ENCODE peak calls at places on chromosome 3, in eight cellular contexts. Q, J, R, A, T, G, S and M are unnamed samples.

GRCh38 chr3:128166971-128167453 is 13.7 kb downstream of the EEFSEC start:
- DNase-seq in Q (no peak), J (no peak), R (no peak), A (no peak), T (no peak), G (peak; percentile 71), S (no peak), M (no peak)

GRCh38 chr3:58497074-58497473 is 5.2 kb downstream of the KCTD6 start:
- DNase-seq in Q (no peak), J (no peak), R (no peak), A (no peak), T (no peak), G (no peak), S (no peak), M (no peak)

GRCh38 chr3:129025691-129026435 is 24.8 kb downstream of the EFCC1 start:
- DNase-seq in Q (peak; percentile 89), J (peak; percentile 70), R (peak; percentile 40), A (no peak), T (no peak), G (no peak), S (no peak), M (no peak)

GRCh38 chr3:115347737-115348136 is 200.6 kb upstream of the ZBTB20 start:
- DNase-seq in Q (no peak), J (no peak), R (no peak), A (no peak), T (no peak), G (no peak), S (no peak), M (peak; percentile 44)

GRCh38 chr3:197237897-197238296 is 60.5 kb downstream of the DLG1 start:
- DNase-seq in Q (no peak), J (no peak), R (no peak), A (no peak), T (no peak), G (no peak), S (no peak), M (no peak)

GRCh38 chr3:72891053-72891855 is 3.4 kb downstream of the GXYLT2 start:
- DNase-seq in Q (peak; percentile 81), J (peak; percentile 67), R (peak; percentile 18), A (no peak), T (no peak), G (peak; percentile 46), S (peak; percentile 15), M (no peak)

GRCh38 chr3:186852994-186853393 is 10.5 kb downstream of the ADIPOQ start:
- DNase-seq in Q (no peak), J (no peak), R (no peak), A (no peak), T (no peak), G (no peak), S (no peak), M (no peak)

GRCh38 chr3:3551976-3552375 is 247.3 kb upstream of the LRRN1 start:
- DNase-seq in Q (no peak), J (no peak), R (no peak), A (no peak), T (no peak), G (no peak), S (no peak), M (no peak)

GRCh38 chr3:71584216-71585061 is 911 bp upstream of the FOXP1 start:
- DNase-seq in Q (peak; percentile 80), J (peak; percentile 68), R (peak; percentile 56), A (peak; percentile 84), T (peak; percentile 46), G (peak; percentile 68), S (peak; percentile 24), M (peak; percentile 80)

GRCh38 chr3:128006061-128006470 is 46.2 kb upstream of the SEC61A1 start:
- DNase-seq in Q (no peak), J (peak; percentile 58), R (no peak), A (no peak), T (no peak), G (no peak), S (no peak), M (no peak)

GRCh38 chr3:30604566-30604965 is 1.8 kb upstream of the TGFBR2 start:
- DNase-seq in Q (no peak), J (no peak), R (no peak), A (no peak), T (no peak), G (no peak), S (no peak), M (no peak)

GRCh38 chr3:127238602-127239001 is 45.7 kb downstream of the PRR23E start:
- DNase-seq in Q (no peak), J (no peak), R (no peak), A (no peak), T (no peak), G (no peak), S (no peak), M (no peak)

GRCh38 chr3:122014741-122015140 is 7.3 kb downstream of the ILDR1 start:
- DNase-seq in Q (no peak), J (no peak), R (no peak), A (no peak), T (no peak), G (no peak), S (no peak), M (no peak)

GRCh38 chr3:135145581-135145980 is 350.5 kb downstream of the EPHB1 start:
- DNase-seq in Q (no peak), J (no peak), R (no peak), A (no peak), T (no peak), G (no peak), S (no peak), M (no peak)

GRCh38 chr3:188220097-188220788 is 66.3 kb downstream of the LPP start:
- DNase-seq in Q (peak; percentile 80), J (no peak), R (no peak), A (no peak), T (no peak), G (no peak), S (no peak), M (no peak)

GRCh38 chr3:122513386-122514122 is 1.2 kb downstream of the KPNA1 start:
- DNase-seq in Q (no peak), J (no peak), R (no peak), A (no peak), T (no peak), G (no peak), S (no peak), M (no peak)

GRCh38 chr3:11717301-11717700 is 73.6 kb upstream of the VGLL4 start:
- DNase-seq in Q (no peak), J (no peak), R (no peak), A (no peak), T (no peak), G (no peak), S (no peak), M (peak; percentile 39)

GRCh38 chr3:172273378-172273777 is 174.9 kb downstream of the GHSR start:
- DNase-seq in Q (no peak), J (no peak), R (no peak), A (no peak), T (no peak), G (no peak), S (no peak), M (no peak)

GRCh38 chr3:182726258-182727142 is 66.8 kb upstream of the ATP11B start:
- DNase-seq in Q (no peak), J (no peak), R (peak; percentile 61), A (no peak), T (no peak), G (no peak), S (no peak), M (no peak)

GRCh38 chr3:60588806-60589205 is 662.4 kb downstream of the FHIT start:
- DNase-seq in Q (no peak), J (no peak), R (no peak), A (no peak), T (no peak), G (no peak), S (no peak), M (no peak)

GRCh38 chr3:106482436-106482835 is 613.6 kb upstream of the CBLB start:
- DNase-seq in Q (no peak), J (no peak), R (no peak), A (no peak), T (no peak), G (no peak), S (no peak), M (no peak)

GRCh38 chr3:31092748-31093607 is 198.5 kb upstream of the GADL1 start:
- DNase-seq in Q (no peak), J (no peak), R (no peak), A (no peak), T (no peak), G (no peak), S (no peak), M (peak; percentile 59)

GRCh38 chr3:165502707-165503106 is 306.5 kb upstream of the SLITRK3 start:
- DNase-seq in Q (no peak), J (no peak), R (no peak), A (no peak), T (no peak), G (no peak), S (no peak), M (no peak)

GRCh38 chr3:171696805-171697204 is 113.5 kb downstream of the PLD1 start:
- DNase-seq in Q (no peak), J (no peak), R (no peak), A (no peak), T (no peak), G (no peak), S (no peak), M (no peak)

GRCh38 chr3:77039606-77040553 is at the start of gene ROBO2:
- DNase-seq in Q (peak; percentile 69), J (peak; percentile 66), R (peak; percentile 10), A (peak; percentile 75), T (peak; percentile 22), G (no peak), S (peak; percentile 16), M (no peak)

GRCh38 chr3:24510030-24510648 is 15.5 kb upstream of the THRB start:
- DNase-seq in Q (no peak), J (no peak), R (no peak), A (no peak), T (no peak), G (no peak), S (no peak), M (peak; percentile 43)
- H3K27ac ChIP-seq in Q (no peak overlapping the region), J (no peak overlapping the region), R (no peak overlapping the region), A (no peak overlapping the region), T (no peak overlapping the region), G (no peak overlapping the region), S (peak overlapping the region; percentile 6), M (no peak overlapping the region)

GRCh38 chr3:49689046-49689886 is at the start of the genes MST1 and RNF123:
- DNase-seq in Q (peak; percentile 93), J (peak; percentile 93), R (peak; percentile 90), A (peak; percentile 97), T (peak; percentile 84), G (peak; percentile 86), S (peak; percentile 81), M (peak; percentile 92)
- TF ChIP-seq POLR2A in Q (peak; percentile 18), J (no peak), R (peak; percentile 51), A (no peak), T (no peak), G (peak; percentile 72), S (peak; percentile 74), M (peak; percentile 64)

DNA sequence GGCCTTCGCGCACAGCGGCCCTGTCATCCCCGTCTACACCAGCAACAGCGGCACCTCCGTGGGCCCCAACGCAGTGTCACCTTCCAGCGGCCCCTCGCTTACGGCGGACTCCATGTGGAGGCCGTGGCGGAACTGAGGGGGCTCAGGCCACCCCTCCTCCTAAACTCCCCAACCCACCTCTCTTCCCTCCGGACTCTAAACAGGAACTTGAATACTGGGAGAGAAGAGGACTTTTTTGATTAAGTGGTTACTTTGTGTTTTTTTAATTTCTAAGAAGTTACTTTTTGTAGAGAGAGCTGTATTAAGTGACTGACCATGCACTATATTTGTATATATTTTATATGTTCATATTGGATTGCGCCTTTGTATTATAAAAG is 2.1 kb downstream of the HES1 start:
- DNase-seq in Q (no peak), J (peak; percentile 69), R (no peak), A (no peak), T (no peak), G (no peak), S (no peak), M (peak; percentile 54)
- TF ChIP-seq POLR2AphosphoS5 in Q (no peak), J (no peak), R (no peak), A (no peak), T (no peak), G (no peak), S (no peak), M (no peak)

GRCh38 chr3:41116851-41117250 is 82.5 kb upstream of the CTNNB1 start:
- DNase-seq in Q (no peak), J (no peak), R (no peak), A (no peak), T (no peak), G (peak; percentile 52), S (no peak), M (no peak)
- H3K27ac ChIP-seq in Q (peak overlapping the region; percentile 33), J (no peak overlapping the region), R (peak overlapping the region; percentile 50), A (peak overlapping the region; percentile 76), T (peak overlapping the region; percentile 42), G (peak overlapping the region; percentile 46), S (peak overlapping the region; percentile 45), M (no peak overlapping the region)